ENCODE peak calls at places on chromosomes 16 and 17, in seven cellular contexts. C is CD8-positive, alpha-beta T cell; Z is fibroblast of lung; O is stomach; N is breast epithelium; Y is astrocyte; J is mammary epithelial cell. B is an unnamed sample.

GRCh38 chr17:43906951-43907424 is 348 bp downstream of the MPP2 start:
- DNase-seq in O (no peak), Y (no peak), N (no peak), C (no peak), J (no peak), Z (no peak), B (no peak)

GRCh38 chr16:31093132-31093703 is 1.4 kb downstream of the VKORC1 start:
- DNase-seq in C (no peak), Y (no peak), J (peak), Z (no peak), O (no peak), N (no peak), B (peak)

GRCh38 chr16:89881368-89881730 is 8.0 kb downstream of the TCF25 start:
- DNase-seq in O (no peak), N (no peak), C (no peak), J (no peak), Z (no peak), Y (no peak), B (no peak)

GRCh38 chr17:83177611-83178532 is 98.5 kb downstream of the METRNL start:
- DNase-seq in J (no peak), C (peak), Z (no peak), N (peak), O (no peak), Y (no peak), B (no peak)

GRCh38 chr16:22397459-22397858 is 23.0 kb upstream of the CDR2 start:
- DNase-seq in C (no peak), Z (peak), N (no peak), O (no peak), J (peak), Y (peak), B (peak)

GRCh38 chr17:50866261-50866949 is at the start of gene TOB1:
- DNase-seq in Z (peak), C (peak), Y (peak), O (peak), N (peak), J (peak), B (peak)

GRCh38 chr16:50351116-50351515 is 17.7 kb downstream of the BRD7 start:
- DNase-seq in Z (no peak), O (no peak), Y (peak), N (no peak), J (no peak), C (no peak), B (no peak)

GRCh38 chr17:68089881-68090280 is 54.3 kb downstream of the KPNA2 start:
- DNase-seq in J (peak), Y (peak), C (peak), O (peak), Z (no peak), N (no peak), B (peak)

GRCh38 chr17:43905985-43906852 is 1.1 kb downstream of the MPP2 start:
- DNase-seq in N (peak), O (peak), Y (peak), Z (peak), C (peak), J (no peak), B (no peak)

GRCh38 chr16:3036726-3037315 is at the start of gene BICDL2:
- DNase-seq in O (peak), J (no peak), Z (no peak), N (no peak), C (no peak), Y (no peak), B (no peak)

GRCh38 chr17:298791-299450 is 53.7 kb downstream of the RPH3AL start:
- DNase-seq in Y (no peak), N (no peak), J (no peak), O (no peak), Z (no peak), C (no peak), B (no peak)

GRCh38 chr17:81249233-81250040 is 10.3 kb downstream of the NDUFAF8 start:
- DNase-seq in C (no peak), O (no peak), Z (no peak), J (peak), N (no peak), Y (peak), B (no peak)

GRCh38 chr17:59839646-59840328 is 53.0 kb downstream of the TUBD1 start:
- DNase-seq in N (no peak), Y (no peak), C (no peak), O (no peak), Z (peak), J (no peak), B (no peak)

GRCh38 chr17:82022310-82022980 is at the start of gene CENPX:
- DNase-seq in Z (no peak), N (no peak), J (no peak), Y (no peak), C (no peak), O (no peak), B (no peak)

GRCh38 chr17:9218911-9219310 is 197.6 kb downstream of the NTN1 start:
- DNase-seq in Y (no peak), C (no peak), N (no peak), Z (no peak), J (no peak), O (no peak), B (no peak)

GRCh38 chr17:29219378-29220047 is 27.1 kb upstream of the CRYBA1 start:
- DNase-seq in C (peak), Y (peak), Z (peak), O (peak), J (peak), N (peak), B (peak)

GRCh38 chr17:19762515-19762961 is 14.4 kb upstream of the ALDH3A1 start:
- DNase-seq in N (no peak), J (peak), O (peak), C (peak), Z (peak), Y (peak), B (peak)

GRCh38 chr17:41944943-41945342 is 14.5 kb downstream of the ODAD4 start:
- DNase-seq in O (no peak), N (no peak), Z (no peak), Y (no peak), J (no peak), C (no peak), B (no peak)

GRCh38 chr17:16911141-16911937 is 60.6 kb downstream of the TNFRSF13B start:
- DNase-seq in J (no peak), Z (no peak), Y (peak), O (peak), C (no peak), N (peak), B (no peak)

GRCh38 chr16:85994492-85995433 is 95.8 kb downstream of the IRF8 start:
- DNase-seq in O (peak), C (no peak), Y (no peak), N (no peak), J (no peak), Z (no peak), B (no peak)

GRCh38 chr17:78263063-78263735 is 31.8 kb downstream of the TMEM235 start:
- DNase-seq in Z (no peak), J (no peak), Y (no peak), O (peak), C (no peak), N (no peak), B (no peak)

GRCh38 chr16:57600048-57600835 is 28.2 kb upstream of the ADGRG1 start:
- DNase-seq in Y (no peak), N (peak), Z (peak), O (peak), C (no peak), J (peak), B (no peak)

GRCh38 chr16:24996731-24997130 is 18.4 kb downstream of the ARHGAP17 start:
- DNase-seq in J (no peak), Y (no peak), O (no peak), N (no peak), Z (no peak), C (no peak), B (no peak)

GRCh38 chr16:75265911-75266701 is 14.7 kb upstream of the BCAR1 start:
- DNase-seq in C (no peak), Y (no peak), N (peak), Z (peak), O (peak), J (peak), B (no peak)

GRCh38 chr16:48099455-48099854 is 56.3 kb downstream of the ABCC12 start:
- DNase-seq in C (no peak), Z (no peak), Y (no peak), N (no peak), J (no peak), O (no peak), B (no peak)

GRCh38 chr16:90004577-90004976 is 14.7 kb downstream of the DBNDD1 start:
- DNase-seq in C (no peak), N (peak), J (no peak), O (no peak), Z (no peak), Y (no peak), B (no peak)

GRCh38 chr16:14365200-14365851 is 264.7 kb downstream of the PARN start:
- DNase-seq in C (no peak), Z (no peak), N (no peak), O (no peak), Y (peak), J (no peak), B (no peak)

GRCh38 chr17:62907961-62908360 is 58.1 kb upstream of the TANC2 start:
- DNase-seq in Y (no peak), C (no peak), N (no peak), Z (no peak), J (no peak), O (no peak), B (no peak)
- TF ChIP-seq CTCF in Y (no peak), C (no peak), N (no peak), Z (no peak), J (no peak), O (no peak), B (no peak)

GRCh38 chr16:55656695-55657092 is 906 bp downstream of the SLC6A2 start:
- DNase-seq in C (no peak), Z (no peak), Y (no peak), N (no peak), O (no peak), J (no peak), B (no peak)

GRCh38 chr16:55657616-55658015 is 1.8 kb downstream of the SLC6A2 start:
- DNase-seq in N (no peak), J (no peak), Z (no peak), Y (no peak), C (no peak), O (no peak), B (no peak)

GRCh38 chr16:55655381-55655708 is 443 bp upstream of the SLC6A2 start:
- DNase-seq in Z (no peak), N (no peak), C (no peak), J (no peak), O (no peak), Y (no peak), B (no peak)

GRCh38 chr16:55653106-55653505 is 2.7 kb upstream of the SLC6A2 start:
- DNase-seq in J (no peak), N (no peak), Y (no peak), Z (no peak), O (no peak), C (no peak), B (no peak)

GRCh38 chr16:55655709-55656694 is at the start of gene SLC6A2:
- DNase-seq in C (no peak), Y (no peak), J (peak), Z (no peak), N (no peak), O (no peak), B (no peak)
- TF ChIP-seq CTCF in C (no peak), Y (no peak), J (no peak), Z (no peak), N (no peak), O (no peak), B (peak)

GRCh38 chr17:7038025-7038862 is 2.4 kb downstream of the SLC16A13 start:
- DNase-seq in J (no peak), Y (no peak), Z (no peak), C (no peak), O (no peak), N (no peak), B (no peak)
- TF ChIP-seq CTCF in J (no peak), Y (no peak), Z (no peak), C (no peak), O (no peak), N (no peak), B (no peak)

GRCh38 chr17:38867179-38867994 is 2.5 kb upstream of the LASP1 start:
- DNase-seq in C (peak), N (no peak), Z (peak), J (peak), O (peak), Y (peak), B (peak)
- TF ChIP-seq CTCF in C (peak), N (no peak), Z (no peak), J (no peak), O (peak), Y (no peak), B (peak)

DNA sequence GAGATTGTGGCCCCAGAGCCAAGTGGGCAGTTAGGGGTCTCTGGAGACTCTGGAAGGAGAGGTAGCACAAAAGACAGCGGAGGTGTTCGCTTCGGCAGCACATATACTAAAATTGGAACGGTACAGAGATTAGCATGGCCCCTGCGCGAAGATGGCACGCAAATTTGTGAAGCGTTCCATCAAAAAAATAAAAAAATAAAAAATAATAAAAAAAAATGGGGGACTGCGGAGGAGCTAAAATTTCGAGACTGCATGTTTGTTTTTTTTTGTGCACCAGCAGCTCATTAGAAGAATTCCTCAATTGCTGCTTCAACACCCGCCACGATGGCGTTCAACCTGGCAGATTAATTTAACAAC is 39.1 kb downstream of the IGF2BP1 start:
- DNase-seq in C (no peak), O (no peak), N (no peak), J (no peak), Z (no peak), Y (no peak), B (no peak)
- TF ChIP-seq CTCF in C (no peak), O (no peak), N (no peak), J (no peak), Z (no peak), Y (no peak), B (no peak)

DNA sequence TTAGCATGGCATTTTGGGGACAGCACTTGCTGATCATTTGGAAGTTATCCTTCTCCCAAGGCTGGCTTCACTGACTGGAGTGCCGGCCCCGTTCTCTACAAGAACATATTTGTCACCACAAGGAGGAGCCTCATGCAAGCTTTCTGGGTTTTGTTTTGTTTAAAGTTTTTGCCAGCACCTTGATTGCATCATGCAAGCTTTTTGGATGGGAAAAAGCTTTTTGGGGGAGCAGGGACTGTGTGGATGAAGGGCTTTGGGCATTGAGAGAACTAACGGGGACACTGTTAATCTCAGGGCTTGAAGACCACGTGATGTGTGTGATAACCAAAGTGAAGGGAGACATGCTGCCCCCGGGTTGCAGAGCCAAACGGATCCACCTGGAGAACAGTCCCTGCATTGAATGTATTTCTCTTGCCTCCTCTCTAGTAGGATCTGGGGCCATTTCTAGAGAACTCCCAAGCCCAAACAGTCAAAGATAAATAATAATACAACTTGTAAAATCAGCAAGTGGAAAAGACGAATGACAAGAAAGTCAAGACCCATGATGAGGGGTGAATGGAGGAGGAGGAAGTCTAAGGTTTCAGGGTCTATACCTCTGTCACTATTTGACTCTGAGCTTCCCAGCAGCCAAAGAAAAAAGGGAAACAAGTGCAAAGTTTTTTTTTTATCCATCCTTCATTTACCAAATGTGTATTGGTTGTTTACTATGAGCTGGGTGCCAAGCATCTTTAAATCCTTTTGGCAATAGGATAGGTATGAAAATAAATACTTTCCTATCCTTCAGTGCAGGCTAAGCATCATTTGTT is 17.2 kb downstream of the TMEM114 start:
- DNase-seq in Y (peak), Z (peak), O (no peak), N (no peak), C (no peak), J (peak), B (peak)
- TF ChIP-seq CTCF in Y (peak), Z (peak), O (peak), N (peak), C (no peak), J (peak), B (peak)

DNA sequence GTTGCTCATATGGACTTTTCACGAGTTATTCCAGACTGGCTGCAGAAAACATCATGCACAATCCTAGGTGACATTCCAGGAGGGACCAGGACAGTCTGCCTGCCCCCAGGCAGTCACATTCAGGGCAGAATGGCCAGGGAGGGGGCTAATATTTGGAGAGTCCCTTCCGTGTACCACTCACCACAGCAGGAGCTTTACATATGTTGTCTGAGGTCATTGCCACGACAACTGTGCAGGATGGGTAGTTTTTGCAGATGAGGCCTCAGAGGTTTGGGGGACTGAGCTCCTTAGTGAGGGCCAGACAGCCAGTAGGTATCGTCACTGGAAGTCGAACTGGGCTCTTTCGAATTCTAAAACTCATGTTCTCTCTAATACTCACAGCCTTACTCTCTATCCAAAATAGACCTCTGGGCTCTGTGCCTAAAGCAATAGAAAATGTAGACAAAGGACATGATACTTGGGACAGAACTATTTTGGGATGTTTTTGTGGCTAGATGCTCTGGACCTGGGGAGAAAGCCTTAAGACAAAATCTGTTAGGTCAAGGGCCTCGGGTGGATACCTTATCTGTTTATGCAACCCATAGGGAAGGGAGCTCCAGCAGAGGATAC is 338.5 kb downstream of the MAF start:
- DNase-seq in Y (no peak), N (no peak), C (no peak), J (no peak), Z (no peak), O (no peak), B (no peak)
- TF ChIP-seq CTCF in Y (no peak), N (no peak), C (no peak), J (no peak), Z (no peak), O (no peak), B (no peak)

GRCh38 chr16:70018254-70018653 is 67.1 kb downstream of the CLEC18A start:
- DNase-seq in Z (no peak), C (peak), Y (peak), O (no peak), N (no peak), J (peak), B (no peak)
- TF ChIP-seq CTCF in Z (no peak), C (peak), Y (peak), O (no peak), N (no peak), J (peak), B (peak)

GRCh38 chr16:72840591-72841381 is 207.1 kb downstream of the ZFHX3 start:
- DNase-seq in J (no peak), C (no peak), Z (peak), O (no peak), N (no peak), Y (no peak), B (no peak)

GRCh38 chr16:72836985-72837384 is 210.9 kb downstream of the ZFHX3 start:
- DNase-seq in N (no peak), Z (no peak), C (no peak), O (no peak), J (no peak), Y (no peak), B (no peak)

GRCh38 chr16:72838999-72839398 is 208.9 kb downstream of the ZFHX3 start:
- DNase-seq in Z (no peak), J (no peak), Y (no peak), O (no peak), N (no peak), C (no peak), B (no peak)

GRCh38 chr16:72836181-72836580 is 211.7 kb downstream of the ZFHX3 start:
- DNase-seq in N (peak), Y (no peak), J (no peak), C (no peak), Z (no peak), O (no peak), B (no peak)

GRCh38 chr16:72837846-72838661 is 209.9 kb downstream of the ZFHX3 start:
- DNase-seq in O (no peak), N (no peak), J (no peak), C (no peak), Z (peak), Y (peak), B (no peak)
- TF ChIP-seq CTCF in O (no peak), N (no peak), J (no peak), C (no peak), Z (no peak), Y (no peak), B (no peak)

B was measured in HFFc6.